ENCODE peak calls at places on chromosomes 12 and 14, in six cellular contexts. Z is GM12878, H is heart left ventricle, N is uterus, K is suprapubic skin, F is left lung. W is an unnamed sample.

GRCh38 chr12:99253068-99253467 is 394.5 kb upstream of the GARIN6 start:
- DNase-seq in Z (no peak), H (no peak), N (no peak), K (no peak), F (no peak), W (no peak)

GRCh38 chr14:26389646-26390508 is 208.0 kb downstream of the NOVA1 start:
- DNase-seq in Z (no peak), H (peak; percentile 23), N (peak; percentile 75), K (no peak), F (no peak), W (no peak)

GRCh38 chr14:85533821-85534271 is 3.9 kb downstream of the FLRT2 start:
- DNase-seq in Z (no peak), H (peak; percentile 25), N (peak; percentile 15), K (no peak), F (no peak), W (peak; percentile 64)

GRCh38 chr12:106139422-106140141 is 828 bp upstream of the NUAK1 start:
- DNase-seq in Z (no peak), H (peak; percentile 85), N (peak; percentile 81), K (peak; percentile 87), F (peak; percentile 89), W (peak; percentile 90)

GRCh38 chr12:105748806-105749600 is 389.8 kb downstream of the NUAK1 start:
- DNase-seq in Z (no peak), H (peak; percentile 36), N (peak; percentile 81), K (no peak), F (no peak), W (no peak)

GRCh38 chr12:91003737-91004136 is 1.0 kb downstream of the EPYC start:
- DNase-seq in Z (no peak), H (no peak), N (no peak), K (no peak), F (no peak), W (no peak)

GRCh38 chr14:85344847-85345591 is 184.9 kb upstream of the FLRT2 start:
- DNase-seq in Z (no peak), H (no peak), N (no peak), K (no peak), F (no peak), W (no peak)

GRCh38 chr14:39876935-39877334 is 444.7 kb upstream of the FBXO33 start:
- DNase-seq in Z (no peak), H (no peak), N (no peak), K (no peak), F (no peak), W (no peak)

GRCh38 chr12:71746983-71747611 is 7.6 kb upstream of the RAB21 start:
- DNase-seq in Z (peak; percentile 45), H (no peak), N (peak; percentile 23), K (no peak), F (no peak), W (no peak)

GRCh38 chr14:36996133-36996856 is 176.1 kb downstream of the SLC25A21 start:
- DNase-seq in Z (no peak), H (no peak), N (no peak), K (no peak), F (peak; percentile 18), W (no peak)

GRCh38 chr12:44148936-44149335 is 313.1 kb downstream of the TMEM117 start:
- DNase-seq in Z (no peak), H (no peak), N (no peak), K (no peak), F (no peak), W (no peak)

GRCh38 chr12:69900720-69901131 is 75.7 kb downstream of the MYRFL start:
- DNase-seq in Z (no peak), H (peak; percentile 81), N (peak; percentile 69), K (peak; percentile 81), F (no peak), W (peak; percentile 79)

GRCh38 chr12:106840217-106840616 is 65.7 kb downstream of the RIC8B start:
- DNase-seq in Z (no peak), H (no peak), N (peak; percentile 16), K (no peak), F (no peak), W (no peak)

GRCh38 chr14:104436047-104436531 is 143.5 kb upstream of the C14orf180 start:
- DNase-seq in Z (no peak), H (peak; percentile 87), N (no peak), K (peak; percentile 79), F (peak; percentile 82), W (peak; percentile 78)

GRCh38 chr12:105226219-105226618 is 9.8 kb downstream of the APPL2 start:
- DNase-seq in Z (no peak), H (peak; percentile 74), N (peak; percentile 81), K (no peak), F (no peak), W (peak; percentile 84)

GRCh38 chr12:91774471-91774921 is 371.1 kb downstream of the BTG1 start:
- DNase-seq in Z (no peak), H (no peak), N (peak; percentile 36), K (no peak), F (no peak), W (no peak)

GRCh38 chr12:120078868-120079267 is 37.7 kb downstream of the RAB35 start:
- DNase-seq in Z (no peak), H (peak; percentile 7), N (no peak), K (no peak), F (no peak), W (no peak)

GRCh38 chr14:89767861-89768268 is 186.7 kb downstream of the EFCAB11 start:
- DNase-seq in Z (peak; percentile 65), H (no peak), N (no peak), K (no peak), F (no peak), W (no peak)

GRCh38 chr14:96002511-96002884 is 36.7 kb upstream of the C14orf132 start:
- DNase-seq in Z (no peak), H (no peak), N (no peak), K (no peak), F (no peak), W (no peak)

GRCh38 chr12:46449856-46450255 is 77.3 kb upstream of the SLC38A2 start:
- DNase-seq in Z (no peak), H (no peak), N (no peak), K (no peak), F (no peak), W (no peak)

DNA sequence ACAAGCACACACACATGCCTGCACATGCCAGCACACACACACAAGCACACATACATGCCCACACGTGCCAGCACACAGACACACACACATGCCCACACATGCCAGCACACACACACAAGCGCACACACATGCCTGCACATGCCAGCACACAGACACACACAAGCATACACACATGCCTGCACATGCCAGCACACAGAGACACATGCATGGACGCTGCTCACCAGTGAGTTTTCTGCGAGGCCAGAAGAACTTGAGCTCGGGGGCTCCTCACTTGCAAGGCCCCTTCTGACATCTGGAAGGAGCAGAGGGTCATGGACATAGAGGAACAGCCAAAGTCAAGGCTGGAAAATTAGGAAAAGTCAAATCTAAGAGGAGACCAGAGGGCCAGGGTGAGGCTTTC is 61.2 kb upstream of the BCL11B start:
- DNase-seq in Z (no peak), H (no peak), N (no peak), K (no peak), F (no peak), W (no peak)
- H3K9me3 ChIP-seq in Z (no peaks in the 10 kb centered on the region), H (no peaks in the 10 kb centered on the region), N (no peaks in the 10 kb centered on the region), K (no peaks in the 10 kb centered on the region), F (no peaks in the 10 kb centered on the region), W (peaks cover 2% of the 10 kb centered on the region)

DNA sequence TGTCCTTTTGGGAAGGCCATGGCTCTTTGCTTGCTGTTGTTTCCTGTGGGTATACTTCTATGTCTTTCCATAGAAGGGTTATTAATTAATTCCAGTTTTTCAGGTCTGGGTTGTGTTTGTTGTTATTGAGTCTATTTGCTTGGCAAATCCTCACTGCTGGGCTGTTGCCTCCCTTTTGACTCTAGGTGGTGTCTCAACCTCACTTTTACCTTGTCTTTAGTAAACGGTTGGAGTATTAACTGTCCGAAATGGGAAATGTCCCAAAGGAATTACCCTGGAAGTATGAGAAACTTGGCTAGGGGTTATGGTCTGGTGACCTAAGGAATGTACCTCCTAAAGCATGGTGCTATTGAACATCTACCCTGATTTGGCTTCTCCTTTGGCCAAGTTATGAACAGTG is 16.7 kb downstream of the PRH1 start:
- DNase-seq in Z (no peak), H (no peak), N (no peak), K (no peak), F (no peak), W (no peak)
- TF ChIP-seq CTCF in Z (no peak), H (no peak), N (no peak), K (no peak), F (no peak), W (no peak)

DNA sequence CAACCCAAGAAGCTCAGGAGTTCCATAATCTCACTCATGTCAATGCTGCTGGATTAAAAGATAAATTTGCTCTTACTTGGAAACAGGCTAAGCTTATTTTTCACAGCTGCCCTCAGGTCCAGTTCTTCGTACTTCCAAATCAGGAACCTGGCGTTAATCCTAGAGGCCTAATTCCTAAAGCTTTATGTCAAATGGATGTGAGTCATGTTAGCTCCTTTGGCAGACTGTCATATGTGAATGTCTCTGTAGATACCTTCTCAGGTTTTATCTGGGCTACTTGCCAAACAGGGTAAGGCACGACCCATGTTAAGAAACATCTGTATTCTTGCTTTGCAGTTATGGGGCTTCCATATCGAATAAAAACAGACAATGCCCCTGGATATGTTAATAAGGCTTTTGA is 504.6 kb downstream of the ALG10 start:
- DNase-seq in Z (no peak), H (no peak), N (no peak), K (no peak), F (no peak), W (no peak)
- H3K9me3 ChIP-seq in Z (no peaks in the 10 kb centered on the region), H (peaks cover 27% of the 10 kb centered on the region), N (peaks cover 5% of the 10 kb centered on the region), K (peaks cover 16% of the 10 kb centered on the region), F (peaks cover 91% of the 10 kb centered on the region), W (peaks cover 2% of the 10 kb centered on the region)

DNA sequence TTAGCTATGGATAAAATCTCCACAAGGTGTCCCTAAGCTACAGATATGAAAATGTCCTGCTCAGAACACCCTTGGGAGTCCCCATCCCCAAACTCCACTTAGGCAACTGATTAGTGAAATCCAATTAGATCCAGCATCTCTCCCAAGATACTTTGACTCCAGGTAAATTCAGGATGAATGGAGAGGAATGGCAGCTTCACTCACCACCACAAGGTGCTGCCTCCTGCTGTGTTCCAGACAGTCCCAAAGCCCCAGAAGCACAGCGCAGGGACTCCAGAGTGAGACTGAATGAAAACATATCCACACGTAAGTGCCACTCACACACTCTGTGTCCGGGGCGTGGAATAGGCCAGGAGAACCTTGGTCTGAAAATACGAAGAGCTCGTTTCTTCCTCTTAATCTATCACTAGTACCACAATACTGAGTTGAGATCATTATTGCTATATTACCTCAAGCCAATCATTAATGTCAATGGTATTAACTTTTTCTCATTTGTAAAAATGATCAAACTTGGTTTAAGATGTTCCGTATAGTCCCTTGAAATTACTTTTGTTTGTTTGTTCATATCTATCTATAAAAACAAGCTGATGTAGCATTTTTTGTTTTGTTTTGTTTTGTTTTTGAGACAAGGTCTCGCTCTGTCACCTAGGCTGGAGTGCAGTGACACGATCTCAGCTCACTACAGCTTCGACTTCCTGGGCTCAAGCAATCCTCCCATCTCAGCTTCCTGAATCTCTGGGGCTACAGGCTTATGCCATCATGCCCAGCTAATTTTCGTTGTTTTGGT is 70.0 kb upstream of the BICD1 start:
- DNase-seq in Z (no peak), H (no peak), N (no peak), K (peak; percentile 49), F (no peak), W (no peak)
- TF ChIP-seq CTCF in Z (no peak), H (no peak), N (no peak), K (no peak), F (no peak), W (no peak)

W was measured in sigmoid colon.